ENCODE peak calls at places on chromosome 1, in four cellular contexts. I is uterus; W is tibial nerve; Z is CD8-positive, alpha-beta memory T cell. P is an unnamed sample.

GRCh38 chr1:232472485-232473041 is 157.4 kb downstream of the SIPA1L2 start:
- DNase-seq in Z (no peak), I (no peak), W (no peak), P (no peak)

GRCh38 chr1:9877962-9878361 is 32.1 kb downstream of the CTNNBIP1 start:
- DNase-seq in I (no peak), W (no peak), Z (peak), P (no peak)

GRCh38 chr1:88063605-88064004 is 620.5 kb upstream of the PKN2 start:
- DNase-seq in Z (no peak), W (no peak), I (no peak), P (no peak)

GRCh38 chr1:230176871-230177411 is 109.9 kb downstream of the GALNT2 start:
- DNase-seq in Z (no peak), W (peak), I (peak), P (no peak)

GRCh38 chr1:22490309-22490708 is 38.7 kb downstream of the ZBTB40 start:
- DNase-seq in I (no peak), Z (no peak), W (no peak), P (no peak)

GRCh38 chr1:54519709-54520108 is 28.3 kb upstream of the ACOT11 start:
- DNase-seq in W (no peak), Z (no peak), I (no peak), P (no peak)

GRCh38 chr1:203992440-203992839 is 80.5 kb upstream of the SOX13 start:
- DNase-seq in I (no peak), Z (no peak), W (no peak), P (no peak)

GRCh38 chr1:12666141-12666735 is 22.4 kb downstream of the AADACL4 start:
- DNase-seq in Z (no peak), W (no peak), I (no peak), P (no peak)

GRCh38 chr1:84883286-84883685 is 9.7 kb downstream of the LPAR3 start:
- DNase-seq in I (no peak), W (no peak), Z (no peak), P (no peak)

GRCh38 chr1:157695417-157695816 is 5.2 kb downstream of the FCRL3 start:
- DNase-seq in Z (peak), I (no peak), W (no peak), P (no peak)

GRCh38 chr1:66313446-66313845 is 220.5 kb upstream of the SGIP1 start:
- DNase-seq in W (no peak), Z (no peak), I (no peak), P (no peak)

GRCh38 chr1:227234998-227235405 is 83.3 kb downstream of the CDC42BPA start:
- DNase-seq in I (no peak), Z (no peak), W (peak), P (no peak)

GRCh38 chr1:24930703-24931480 is 816 bp upstream of the RUNX3 start:
- DNase-seq in I (no peak), Z (peak), W (no peak), P (no peak)
- H3K27ac ChIP-seq in I (no peak), Z (peak), W (no peak), P (peak)

DNA sequence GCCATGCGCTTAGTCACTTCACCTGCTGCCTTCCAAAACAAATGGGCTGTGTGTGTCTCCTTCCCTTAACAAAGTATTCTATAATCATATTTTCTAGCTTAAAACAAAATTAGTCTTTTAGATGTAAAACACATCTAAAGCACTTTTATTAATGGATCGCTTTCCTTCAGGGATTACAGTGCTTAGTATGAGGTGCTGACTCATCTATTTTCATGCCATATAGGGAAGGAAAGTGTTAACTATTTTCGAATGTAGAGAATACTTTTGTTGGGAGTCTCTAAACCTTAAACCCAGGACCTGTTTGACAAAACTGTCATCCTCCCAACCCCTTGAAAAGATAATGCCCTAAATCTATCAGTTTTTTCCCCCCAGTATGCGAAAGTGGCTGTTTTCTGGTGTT is 90.2 kb downstream of the PBX1 start:
- DNase-seq in I (no peak), Z (no peak), W (no peak), P (no peak)
- H3K27ac ChIP-seq in I (peak), Z (no peak), W (no peak), P (no peak)

GRCh38 chr1:181133969-181134418 is 45.5 kb downstream of the IER5 start:
- DNase-seq in Z (no peak), I (no peak), W (no peak), P (no peak)
- H3K27ac ChIP-seq in Z (no peak), I (no peak), W (no peak), P (no peak)

GRCh38 chr1:202237052-202237451 is 43.5 kb downstream of the LGR6 start:
- DNase-seq in Z (no peak), I (no peak), W (no peak), P (no peak)
- H3K27ac ChIP-seq in Z (no peak), I (no peak), W (no peak), P (no peak)

GRCh38 chr1:153629343-153629665 is 1.1 kb downstream of the S100A1 start:
- DNase-seq in Z (no peak), I (no peak), W (no peak), P (no peak)

GRCh38 chr1:153629971-153630370 is 1.7 kb downstream of the S100A1 start:
- DNase-seq in Z (no peak), W (no peak), I (no peak), P (no peak)

GRCh38 chr1:153630384-153630783 is 2.1 kb downstream of the S100A1 start:
- DNase-seq in I (no peak), W (no peak), Z (no peak), P (no peak)

GRCh38 chr1:153627797-153628626 is at the start of gene S100A1:
- DNase-seq in I (no peak), W (no peak), Z (peak), P (no peak)

GRCh38 chr1:153628638-153629342 is 556 bp downstream of the S100A1 start:
- DNase-seq in Z (no peak), I (no peak), W (no peak), P (no peak)
- H3K27ac ChIP-seq in Z (peak), I (peak), W (peak), P (no peak)

GRCh38 chr1:36304970-36305914 is 926 bp upstream of the SH3D21 start:
- DNase-seq in I (no peak), W (no peak), Z (no peak), P (no peak)
- H3K27ac ChIP-seq in I (peak), W (peak), Z (no peak), P (no peak)

DNA sequence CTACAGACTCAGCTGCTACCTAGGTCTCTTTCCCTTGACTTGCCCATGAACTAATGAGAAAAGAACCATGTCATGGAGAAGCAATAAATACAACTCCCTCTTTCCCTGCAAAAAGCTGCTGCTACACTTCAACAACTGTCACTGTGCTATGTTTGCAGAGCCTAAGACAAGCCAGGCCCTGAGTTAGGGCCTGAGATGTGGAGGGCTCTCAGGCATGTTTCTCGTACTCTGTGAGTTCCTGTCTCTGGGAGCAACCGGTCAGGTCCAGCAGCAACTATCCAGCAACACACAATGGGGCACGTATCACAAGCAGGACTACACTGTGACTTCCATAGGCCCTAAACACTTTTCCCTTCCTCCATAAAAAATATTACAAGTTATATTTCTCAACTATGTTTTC is 91.7 kb downstream of the JAK1 start:
- DNase-seq in I (no peak), W (no peak), Z (no peak), P (no peak)
- H3K27ac ChIP-seq in I (no peak), W (no peak), Z (no peak), P (no peak)

GRCh38 chr1:941588-942383 is 17.3 kb downstream of the NOC2L start:
- DNase-seq in Z (peak), I (peak), W (no peak), P (no peak)

GRCh38 chr1:942411-942821 is 16.6 kb downstream of the NOC2L start:
- DNase-seq in Z (no peak), I (no peak), W (no peak), P (no peak)

GRCh38 chr1:943545-944340 is 15.3 kb downstream of the NOC2L start:
- DNase-seq in W (no peak), I (no peak), Z (no peak), P (no peak)

GRCh38 chr1:944341-945325 is 14.4 kb downstream of the NOC2L start:
- DNase-seq in W (no peak), Z (no peak), I (peak), P (no peak)

DNA sequence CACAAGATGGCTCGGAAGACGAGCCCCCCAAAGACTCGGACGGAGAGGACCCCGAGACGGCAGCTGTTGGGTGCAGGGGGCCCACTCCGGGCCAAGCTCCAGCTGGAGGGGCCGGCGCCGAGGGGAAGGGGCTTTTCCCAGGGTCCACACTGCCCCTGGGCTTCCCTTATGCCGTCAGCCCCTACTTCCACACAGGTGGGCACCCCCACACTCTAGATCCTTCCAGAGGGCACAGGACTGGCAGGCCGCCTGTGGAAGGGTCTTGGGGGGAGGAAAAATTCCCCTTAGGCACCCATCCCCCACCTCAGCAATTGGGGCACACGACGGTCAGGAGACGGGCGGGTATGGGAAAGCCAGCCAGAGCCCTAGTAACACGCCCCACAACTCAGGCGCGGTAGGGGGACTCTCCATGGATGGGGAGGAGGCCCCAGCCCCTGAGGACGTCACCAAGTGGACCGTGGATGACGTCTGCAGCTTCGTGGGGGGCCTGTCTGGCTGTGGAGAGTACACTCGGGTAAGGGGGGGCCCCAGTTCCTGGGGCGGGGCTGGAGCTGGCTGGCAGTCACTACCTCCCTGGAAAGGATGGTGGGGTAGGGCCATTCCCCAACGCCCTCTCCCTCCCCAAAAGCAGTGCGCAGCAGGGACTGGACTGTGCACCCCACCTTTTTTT is 16.1 kb downstream of the NOC2L start:
- DNase-seq in I (peak), W (no peak), Z (no peak), P (no peak)
- H3K27ac ChIP-seq in I (peak), W (peak), Z (no peak), P (no peak)